ENCODE peak calls at places on chromosomes 11 and 22, in nine cellular contexts. One of them, this sample, is unnamed.

GRCh38 chr11:133945087-133945974 is 11.4 kb downstream of the IGSF9B start:
- DNase-seq in psoas muscle: peak; percentile 68
- DNase-seq in CD4-positive, alpha-beta T cell: peak; percentile 57
- DNase-seq in PC-3: peak; percentile 28
- DNase-seq in K562: no peak
- DNase-seq in CD8-positive, alpha-beta memory T cell: peak; percentile 67
- DNase-seq in fibroblast of lung: no peak
- DNase-seq in tibial nerve: no peak
- DNase-seq in body of pancreas: no peak
- DNase-seq in this sample: no peak

GRCh38 chr22:22342697-22343602 is 98.4 kb downstream of the VPREB1 start:
- DNase-seq in psoas muscle: no peak
- DNase-seq in CD4-positive, alpha-beta T cell: peak; percentile 56
- DNase-seq in PC-3: peak; percentile 81
- DNase-seq in K562: peak; percentile 97
- DNase-seq in CD8-positive, alpha-beta memory T cell: peak; percentile 45
- DNase-seq in fibroblast of lung: peak; percentile 8
- DNase-seq in tibial nerve: no peak
- DNase-seq in body of pancreas: peak; percentile 90
- DNase-seq in this sample: peak; percentile 14

GRCh38 chr11:96207459-96208449 is 135.2 kb downstream of the MAML2 start:
- DNase-seq in psoas muscle: no peak
- DNase-seq in CD4-positive, alpha-beta T cell: peak; percentile 12
- DNase-seq in PC-3: peak; percentile 92
- DNase-seq in K562: no peak
- DNase-seq in CD8-positive, alpha-beta memory T cell: no peak
- DNase-seq in fibroblast of lung: no peak
- DNase-seq in tibial nerve: no peak
- DNase-seq in body of pancreas: no peak
- DNase-seq in this sample: no peak

GRCh38 chr11:44952500-44953260 is 2.0 kb upstream of the TP53I11 start:
- DNase-seq in psoas muscle: no peak
- DNase-seq in CD4-positive, alpha-beta T cell: no peak
- DNase-seq in PC-3: no peak
- DNase-seq in K562: no peak
- DNase-seq in CD8-positive, alpha-beta memory T cell: no peak
- DNase-seq in fibroblast of lung: no peak
- DNase-seq in tibial nerve: no peak
- DNase-seq in body of pancreas: no peak
- DNase-seq in this sample: no peak

GRCh38 chr22:43090130-43090789 is 1.1 kb upstream of the TTLL1 start:
- DNase-seq in psoas muscle: peak; percentile 43
- DNase-seq in CD4-positive, alpha-beta T cell: no peak
- DNase-seq in PC-3: peak; percentile 84
- DNase-seq in K562: peak; percentile 79
- DNase-seq in CD8-positive, alpha-beta memory T cell: no peak
- DNase-seq in fibroblast of lung: peak; percentile 86
- DNase-seq in tibial nerve: no peak
- DNase-seq in body of pancreas: peak; percentile 63
- DNase-seq in this sample: no peak

GRCh38 chr11:81422402-81422801 is 1311.3 kb downstream of the FAM181B start:
- DNase-seq in psoas muscle: no peak
- DNase-seq in CD4-positive, alpha-beta T cell: no peak
- DNase-seq in PC-3: no peak
- DNase-seq in K562: no peak
- DNase-seq in CD8-positive, alpha-beta memory T cell: no peak
- DNase-seq in fibroblast of lung: no peak
- DNase-seq in tibial nerve: no peak
- DNase-seq in body of pancreas: no peak
- DNase-seq in this sample: no peak

GRCh38 chr22:45317551-45318167 is 7.9 kb downstream of the FAM118A start:
- DNase-seq in psoas muscle: peak; percentile 60
- DNase-seq in CD4-positive, alpha-beta T cell: peak; percentile 52
- DNase-seq in PC-3: peak; percentile 9
- DNase-seq in K562: no peak
- DNase-seq in CD8-positive, alpha-beta memory T cell: no peak
- DNase-seq in fibroblast of lung: peak; percentile 60
- DNase-seq in tibial nerve: peak; percentile 57
- DNase-seq in body of pancreas: no peak
- DNase-seq in this sample: peak; percentile 31

GRCh38 chr11:128716661-128717210 is 22.9 kb downstream of the FLI1 start:
- DNase-seq in psoas muscle: no peak
- DNase-seq in CD4-positive, alpha-beta T cell: peak; percentile 25
- DNase-seq in PC-3: no peak
- DNase-seq in K562: no peak
- DNase-seq in CD8-positive, alpha-beta memory T cell: peak; percentile 39
- DNase-seq in fibroblast of lung: peak; percentile 13
- DNase-seq in tibial nerve: no peak
- DNase-seq in body of pancreas: no peak
- DNase-seq in this sample: no peak

GRCh38 chr11:15222777-15223176 is 108.1 kb downstream of the INSC start:
- DNase-seq in psoas muscle: no peak
- DNase-seq in CD4-positive, alpha-beta T cell: no peak
- DNase-seq in PC-3: no peak
- DNase-seq in K562: no peak
- DNase-seq in CD8-positive, alpha-beta memory T cell: no peak
- DNase-seq in fibroblast of lung: no peak
- DNase-seq in tibial nerve: no peak
- DNase-seq in body of pancreas: no peak
- DNase-seq in this sample: no peak

GRCh38 chr22:40203568-40203967 is 25.8 kb downstream of the TNRC6B start:
- DNase-seq in psoas muscle: no peak
- DNase-seq in CD4-positive, alpha-beta T cell: no peak
- DNase-seq in PC-3: no peak
- DNase-seq in K562: no peak
- DNase-seq in CD8-positive, alpha-beta memory T cell: no peak
- DNase-seq in fibroblast of lung: peak; percentile 34
- DNase-seq in tibial nerve: no peak
- DNase-seq in body of pancreas: no peak
- DNase-seq in this sample: no peak

GRCh38 chr11:122709042-122709760 is 53.7 kb downstream of the UBASH3B start:
- DNase-seq in psoas muscle: no peak
- DNase-seq in CD4-positive, alpha-beta T cell: no peak
- DNase-seq in PC-3: peak; percentile 85
- DNase-seq in K562: no peak
- DNase-seq in CD8-positive, alpha-beta memory T cell: no peak
- DNase-seq in fibroblast of lung: peak; percentile 77
- DNase-seq in tibial nerve: no peak
- DNase-seq in body of pancreas: no peak
- DNase-seq in this sample: no peak

GRCh38 chr22:39215430-39216142 is 29.2 kb downstream of the PDGFB start:
- DNase-seq in psoas muscle: no peak
- DNase-seq in CD4-positive, alpha-beta T cell: no peak
- DNase-seq in PC-3: no peak
- DNase-seq in K562: peak; percentile 52
- DNase-seq in CD8-positive, alpha-beta memory T cell: peak; percentile 30
- DNase-seq in fibroblast of lung: no peak
- DNase-seq in tibial nerve: no peak
- DNase-seq in body of pancreas: peak; percentile 45
- DNase-seq in this sample: no peak

GRCh38 chr11:117061256-117061655 is 37.0 kb downstream of the SIK3 start:
- DNase-seq in psoas muscle: no peak
- DNase-seq in CD4-positive, alpha-beta T cell: no peak
- DNase-seq in PC-3: no peak
- DNase-seq in K562: no peak
- DNase-seq in CD8-positive, alpha-beta memory T cell: no peak
- DNase-seq in fibroblast of lung: no peak
- DNase-seq in tibial nerve: no peak
- DNase-seq in body of pancreas: no peak
- DNase-seq in this sample: no peak

GRCh38 chr11:117066959-117067358 is 31.3 kb downstream of the SIK3 start:
- DNase-seq in psoas muscle: no peak
- DNase-seq in CD4-positive, alpha-beta T cell: no peak
- DNase-seq in PC-3: no peak
- DNase-seq in K562: no peak
- DNase-seq in CD8-positive, alpha-beta memory T cell: no peak
- DNase-seq in fibroblast of lung: no peak
- DNase-seq in tibial nerve: no peak
- DNase-seq in body of pancreas: no peak
- DNase-seq in this sample: no peak

GRCh38 chr11:117068303-117068860 is 29.8 kb downstream of the SIK3 start:
- DNase-seq in psoas muscle: no peak
- DNase-seq in CD4-positive, alpha-beta T cell: no peak
- DNase-seq in PC-3: peak; percentile 53
- DNase-seq in K562: no peak
- DNase-seq in CD8-positive, alpha-beta memory T cell: no peak
- DNase-seq in fibroblast of lung: no peak
- DNase-seq in tibial nerve: no peak
- DNase-seq in body of pancreas: no peak
- DNase-seq in this sample: peak; percentile 38

GRCh38 chr11:117062503-117062902 is 35.7 kb downstream of the SIK3 start:
- DNase-seq in psoas muscle: no peak
- DNase-seq in CD4-positive, alpha-beta T cell: no peak
- DNase-seq in PC-3: no peak
- DNase-seq in K562: no peak
- DNase-seq in CD8-positive, alpha-beta memory T cell: no peak
- DNase-seq in fibroblast of lung: no peak
- DNase-seq in tibial nerve: no peak
- DNase-seq in body of pancreas: no peak
- DNase-seq in this sample: no peak

DNA sequence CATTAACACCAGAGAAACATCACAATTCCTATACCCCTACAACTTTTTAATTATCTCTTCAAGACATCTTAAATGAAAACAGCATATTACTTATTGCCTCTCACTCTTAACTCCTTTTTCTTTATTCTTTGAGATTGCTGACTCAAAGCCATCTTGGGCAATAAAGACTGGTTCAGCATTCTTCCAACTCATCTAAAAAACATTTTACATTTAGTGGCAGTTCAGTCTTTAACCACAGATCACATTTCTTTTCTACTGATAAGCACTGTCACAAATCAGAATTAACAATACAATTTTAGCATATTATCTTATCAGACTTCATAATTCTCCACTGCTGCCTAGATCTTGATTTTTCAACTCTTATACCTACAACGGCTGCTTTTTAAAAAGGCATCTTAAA is 34.0 kb downstream of the SIK3 start:
- DNase-seq in psoas muscle: no peak
- DNase-seq in CD4-positive, alpha-beta T cell: no peak
- DNase-seq in PC-3: peak; percentile 47
- DNase-seq in K562: no peak
- DNase-seq in CD8-positive, alpha-beta memory T cell: no peak
- DNase-seq in fibroblast of lung: peak; percentile 64
- DNase-seq in tibial nerve: no peak
- DNase-seq in body of pancreas: no peak
- DNase-seq in this sample: no peak
- H3K27ac ChIP-seq in psoas muscle: no peak overlapping the region
- H3K27ac ChIP-seq in CD4-positive, alpha-beta T cell: no peak overlapping the region
- H3K27ac ChIP-seq in PC-3: no peak overlapping the region
- H3K27ac ChIP-seq in K562: no peak overlapping the region
- H3K27ac ChIP-seq in CD8-positive, alpha-beta memory T cell: no peak overlapping the region
- H3K27ac ChIP-seq in fibroblast of lung: no peak overlapping the region
- H3K27ac ChIP-seq in tibial nerve: no peak overlapping the region
- H3K27ac ChIP-seq in body of pancreas: no peak overlapping the region
- H3K27ac ChIP-seq in this sample: peak overlapping the region; percentile 49

GRCh38 chr11:35804446-35805040 is 139.3 kb upstream of the LDLRAD3 start:
- DNase-seq in psoas muscle: no peak
- DNase-seq in CD4-positive, alpha-beta T cell: no peak
- DNase-seq in PC-3: no peak
- DNase-seq in K562: no peak
- DNase-seq in CD8-positive, alpha-beta memory T cell: no peak
- DNase-seq in fibroblast of lung: no peak
- DNase-seq in tibial nerve: no peak
- DNase-seq in body of pancreas: no peak
- DNase-seq in this sample: peak; percentile 25

GRCh38 chr11:35803115-35803514 is 140.5 kb downstream of the TRIM44 start:
- DNase-seq in psoas muscle: no peak
- DNase-seq in CD4-positive, alpha-beta T cell: no peak
- DNase-seq in PC-3: no peak
- DNase-seq in K562: no peak
- DNase-seq in CD8-positive, alpha-beta memory T cell: no peak
- DNase-seq in fibroblast of lung: no peak
- DNase-seq in tibial nerve: no peak
- DNase-seq in body of pancreas: no peak
- DNase-seq in this sample: no peak

GRCh38 chr11:35802672-35803071 is 140.1 kb downstream of the TRIM44 start:
- DNase-seq in psoas muscle: no peak
- DNase-seq in CD4-positive, alpha-beta T cell: no peak
- DNase-seq in PC-3: no peak
- DNase-seq in K562: no peak
- DNase-seq in CD8-positive, alpha-beta memory T cell: no peak
- DNase-seq in fibroblast of lung: no peak
- DNase-seq in tibial nerve: no peak
- DNase-seq in body of pancreas: no peak
- DNase-seq in this sample: no peak

GRCh38 chr11:35800970-35801953 is 138.7 kb downstream of the TRIM44 start:
- DNase-seq in psoas muscle: no peak
- DNase-seq in CD4-positive, alpha-beta T cell: no peak
- DNase-seq in PC-3: no peak
- DNase-seq in K562: no peak
- DNase-seq in CD8-positive, alpha-beta memory T cell: no peak
- DNase-seq in fibroblast of lung: no peak
- DNase-seq in tibial nerve: no peak
- DNase-seq in body of pancreas: no peak
- DNase-seq in this sample: no peak

GRCh38 chr11:35802221-35802620 is 139.6 kb downstream of the TRIM44 start:
- DNase-seq in psoas muscle: no peak
- DNase-seq in CD4-positive, alpha-beta T cell: no peak
- DNase-seq in PC-3: no peak
- DNase-seq in K562: no peak
- DNase-seq in CD8-positive, alpha-beta memory T cell: no peak
- DNase-seq in fibroblast of lung: no peak
- DNase-seq in tibial nerve: no peak
- DNase-seq in body of pancreas: no peak
- DNase-seq in this sample: no peak
- H3K27ac ChIP-seq in psoas muscle: no peak overlapping the region
- H3K27ac ChIP-seq in CD4-positive, alpha-beta T cell: no peak overlapping the region
- H3K27ac ChIP-seq in PC-3: no peak overlapping the region
- H3K27ac ChIP-seq in K562: no peak overlapping the region
- H3K27ac ChIP-seq in CD8-positive, alpha-beta memory T cell: no peak overlapping the region
- H3K27ac ChIP-seq in fibroblast of lung: no peak overlapping the region
- H3K27ac ChIP-seq in tibial nerve: no peak overlapping the region
- H3K27ac ChIP-seq in body of pancreas: no peak overlapping the region
- H3K27ac ChIP-seq in this sample: no peak overlapping the region

DNA sequence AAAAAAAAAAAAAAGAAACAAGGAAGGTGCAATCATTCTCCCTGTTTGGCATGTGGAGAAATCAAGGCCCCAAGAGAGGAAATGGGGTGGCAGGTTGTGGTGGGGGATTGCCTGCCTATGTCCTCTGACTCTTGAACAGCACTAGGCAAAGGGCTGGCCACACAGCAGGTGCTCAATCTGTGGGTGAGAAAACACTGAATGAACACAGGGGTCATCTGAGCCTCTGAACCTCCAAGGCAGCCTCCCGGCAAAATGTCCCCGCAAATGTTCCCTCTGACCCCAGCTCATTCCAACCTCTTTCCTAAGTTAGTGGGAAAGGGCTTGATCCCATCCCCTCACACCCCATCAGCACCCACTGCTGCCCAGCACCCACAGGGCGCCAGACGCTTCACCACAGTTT is 4.6 kb downstream of the PLA2G6 start:
- DNase-seq in psoas muscle: no peak
- DNase-seq in CD4-positive, alpha-beta T cell: no peak
- DNase-seq in PC-3: no peak
- DNase-seq in K562: no peak
- DNase-seq in CD8-positive, alpha-beta memory T cell: peak; percentile 35
- DNase-seq in fibroblast of lung: no peak
- DNase-seq in tibial nerve: no peak
- DNase-seq in body of pancreas: no peak
- DNase-seq in this sample: no peak
- H3K27ac ChIP-seq in psoas muscle: peak overlapping the region; percentile 99
- H3K27ac ChIP-seq in CD4-positive, alpha-beta T cell: no peak overlapping the region
- H3K27ac ChIP-seq in PC-3: peak overlapping the region; percentile 97
- H3K27ac ChIP-seq in K562: no peak overlapping the region
- H3K27ac ChIP-seq in CD8-positive, alpha-beta memory T cell: no peak overlapping the region
- H3K27ac ChIP-seq in fibroblast of lung: no peak overlapping the region
- H3K27ac ChIP-seq in tibial nerve: peak overlapping the region; percentile 34
- H3K27ac ChIP-seq in body of pancreas: peak overlapping the region; percentile 65
- H3K27ac ChIP-seq in this sample: peak overlapping the region; percentile 33

GRCh38 chr11:100316990-100317389 is 370.1 kb upstream of the ARHGAP42 start:
- DNase-seq in psoas muscle: no peak
- DNase-seq in CD4-positive, alpha-beta T cell: no peak
- DNase-seq in PC-3: no peak
- DNase-seq in K562: no peak
- DNase-seq in CD8-positive, alpha-beta memory T cell: no peak
- DNase-seq in fibroblast of lung: no peak
- DNase-seq in tibial nerve: no peak
- DNase-seq in body of pancreas: no peak
- DNase-seq in this sample: no peak
- H3K27ac ChIP-seq in psoas muscle: no peak overlapping the region
- H3K27ac ChIP-seq in CD4-positive, alpha-beta T cell: no peak overlapping the region
- H3K27ac ChIP-seq in PC-3: no peak overlapping the region
- H3K27ac ChIP-seq in K562: no peak overlapping the region
- H3K27ac ChIP-seq in CD8-positive, alpha-beta memory T cell: no peak overlapping the region
- H3K27ac ChIP-seq in fibroblast of lung: no peak overlapping the region
- H3K27ac ChIP-seq in tibial nerve: no peak overlapping the region
- H3K27ac ChIP-seq in body of pancreas: no peak overlapping the region
- H3K27ac ChIP-seq in this sample: no peak overlapping the region

This sample was measured in substantia nigra.